ENCODE peak calls at places on chromosomes 3 and 15, in seven cellular contexts. F is activated CD4-positive, alpha-beta T cell treated with anti-CD3 and anti-CD28 coated beads, Interleukin-2, amount 50 U/mL, for 1 hour; C is fibroblast of the conjunctiva; L is GM20000; B is NCI-H1436; R is cardiac muscle cell; P is NCI-H774. E is an unnamed sample.

GRCh38 chr3:54827766-54828165 is 100.1 kb downstream of the LRTM1 start:
- DNase-seq in F (no peak), B (no peak), R (no peak), L (no peak), P (no peak), C (no peak), E (no peak)

GRCh38 chr3:134079111-134079531 is 49.4 kb upstream of the SLCO2A1 start:
- DNase-seq in C (no peak), F (no peak), L (no peak), P (no peak), R (peak), B (no peak), E (no peak)

GRCh38 chr3:30042274-30042859 is 564.0 kb upstream of the TGFBR2 start:
- DNase-seq in P (peak), C (peak), F (peak), L (peak), R (peak), B (peak), E (peak)

GRCh38 chr15:40307421-40308165 is at the start of gene PLCB2:
- DNase-seq in P (no peak), F (peak), B (peak), L (peak), R (no peak), C (no peak), E (peak)

GRCh38 chr15:90104551-90104950 is 2.3 kb upstream of the IDH2 start:
- DNase-seq in C (no peak), B (no peak), P (no peak), L (no peak), F (no peak), R (no peak), E (no peak)

GRCh38 chr3:65582012-65582717 is 456.6 kb downstream of the MAGI1 start:
- DNase-seq in F (no peak), P (no peak), R (no peak), B (no peak), L (no peak), C (no peak), E (no peak)

GRCh38 chr3:45689787-45690145 is 570 bp downstream of the SACM1L start:
- DNase-seq in L (no peak), B (no peak), R (no peak), C (no peak), F (no peak), P (no peak), E (no peak)

GRCh38 chr15:98330692-98331435 is 317.5 kb upstream of the IGF1R start:
- DNase-seq in R (no peak), P (no peak), F (no peak), B (peak), L (no peak), C (no peak), E (no peak)

GRCh38 chr3:186618318-186618938 is 5.6 kb downstream of the AHSG start:
- DNase-seq in B (no peak), R (no peak), F (no peak), L (no peak), P (no peak), C (no peak), E (no peak)

GRCh38 chr3:150299221-150299620 is 108.9 kb upstream of the TSC22D2 start:
- DNase-seq in F (no peak), R (peak), B (no peak), P (no peak), L (no peak), C (no peak), E (no peak)

GRCh38 chr3:188877381-188877780 is 294.4 kb upstream of the TPRG1 start:
- DNase-seq in R (no peak), B (no peak), P (no peak), L (no peak), F (no peak), C (no peak), E (no peak)

GRCh38 chr15:48972750-48973503 is 9.2 kb upstream of the SHC4 start:
- DNase-seq in R (no peak), F (no peak), L (no peak), C (no peak), B (no peak), P (no peak), E (no peak)

GRCh38 chr3:52730681-52731080 is 24.8 kb downstream of the SPCS1 start:
- DNase-seq in P (no peak), C (no peak), F (no peak), R (peak), L (no peak), B (no peak), E (peak)

GRCh38 chr3:107978116-107979057 is 112.4 kb downstream of the CD47 start:
- DNase-seq in B (no peak), R (no peak), C (no peak), F (no peak), P (no peak), L (no peak), E (no peak)

GRCh38 chr3:23809840-23810341 is 4.1 kb downstream of the UBE2E1 start:
- DNase-seq in F (no peak), B (no peak), L (peak), R (no peak), P (no peak), C (no peak), E (peak)

GRCh38 chr3:23202921-23203650 is at the start of gene UBE2E2:
- DNase-seq in B (peak), C (peak), F (peak), P (peak), R (peak), L (peak), E (peak)

GRCh38 chr15:95591886-95592285 is 738.6 kb upstream of the NR2F2 start:
- DNase-seq in C (no peak), R (no peak), B (no peak), P (no peak), F (no peak), L (no peak), E (no peak)

GRCh38 chr15:77838061-77838460 is 205.3 kb upstream of the LINGO1 start:
- DNase-seq in C (no peak), B (no peak), P (no peak), L (no peak), F (no peak), R (peak), E (peak)

GRCh38 chr3:107969994-107970896 is 120.6 kb downstream of the CD47 start:
- DNase-seq in L (no peak), B (peak), R (peak), P (peak), F (no peak), C (no peak), E (no peak)

GRCh38 chr3:172467170-172467824 is 19.0 kb upstream of the GHSR start:
- DNase-seq in C (no peak), F (no peak), L (no peak), R (peak), P (no peak), B (no peak), E (no peak)

GRCh38 chr3:56357266-56357665 is 111.0 kb downstream of the ERC2 start:
- DNase-seq in P (no peak), L (no peak), B (no peak), F (no peak), R (no peak), C (no peak), E (no peak)

GRCh38 chr3:159210336-159210735 is 408.5 kb downstream of the MFSD1 start:
- DNase-seq in R (no peak), F (no peak), P (no peak), B (no peak), C (no peak), L (no peak), E (no peak)

GRCh38 chr3:181932039-181932438 is 220.3 kb downstream of the SOX2 start:
- DNase-seq in C (no peak), P (no peak), B (no peak), R (no peak), F (no peak), L (peak), E (no peak)

GRCh38 chr15:66075947-66076346 is 177.6 kb downstream of the MEGF11 start:
- DNase-seq in R (no peak), P (no peak), B (no peak), C (no peak), F (no peak), L (no peak), E (no peak)

E was measured in RPMI8226.